ENCODE peak calls at places on chromosomes 1 and 21, in seven cellular contexts. V is CD4-positive, CD25-positive, alpha-beta regulatory T cell; M is AG04450; U is heart left ventricle; F is fibroblast of lung; K is WERI-Rb-1; T is stomach. O is an unnamed sample.

GRCh38 chr1:157969693-157970485 is 23.6 kb upstream of the KIRREL1 start:
- DNase-seq in V (peak), M (peak), U (peak), F (peak), K (peak), T (no peak), O (no peak)

GRCh38 chr21:38869196-38869595 is 63.5 kb downstream of the ETS2 start:
- DNase-seq in V (no peak), M (no peak), U (no peak), F (no peak), K (no peak), T (no peak), O (no peak)

GRCh38 chr21:25607812-25608737 is 794 bp upstream of the MRPL39 start:
- DNase-seq in V (peak), M (peak), U (peak), F (peak), K (peak), T (peak), O (peak)

GRCh38 chr1:172089768-172090510 is 248.6 kb downstream of the DNM3 start:
- DNase-seq in V (peak), M (no peak), U (peak), F (peak), K (peak), T (peak), O (no peak)

GRCh38 chr1:157194739-157195520 is 56.7 kb upstream of the ETV3 start:
- DNase-seq in V (no peak), M (no peak), U (no peak), F (no peak), K (peak), T (no peak), O (no peak)

GRCh38 chr21:46664316-46664995 is 29.0 kb downstream of the PRMT2 start:
- DNase-seq in V (no peak), M (no peak), U (no peak), F (no peak), K (no peak), T (no peak), O (no peak)

GRCh38 chr1:56064705-56065104 is 514.7 kb downstream of the PLPP3 start:
- DNase-seq in V (no peak), M (no peak), U (no peak), F (peak), K (no peak), T (no peak), O (no peak)

GRCh38 chr1:162349635-162350330 is 26.9 kb downstream of the SPATA46 start:
- DNase-seq in V (no peak), M (peak), U (no peak), F (peak), K (no peak), T (no peak), O (no peak)

GRCh38 chr1:234862944-234863515 is 253.1 kb upstream of the IRF2BP2 start:
- DNase-seq in V (no peak), M (no peak), U (peak), F (peak), K (no peak), T (peak), O (peak)

GRCh38 chr1:105664495-105664894 is 1392.0 kb upstream of the PRMT6 start:
- DNase-seq in V (no peak), M (no peak), U (no peak), F (no peak), K (no peak), T (no peak), O (no peak)

GRCh38 chr1:101293461-101294045 is 56.7 kb downstream of the S1PR1 start:
- DNase-seq in V (no peak), M (no peak), U (no peak), F (no peak), K (no peak), T (no peak), O (no peak)

GRCh38 chr1:211258756-211259595 is at the start of gene RCOR3:
- DNase-seq in V (peak), M (peak), U (peak), F (peak), K (peak), T (peak), O (peak)

GRCh38 chr21:28975401-28975800 is 17.3 kb downstream of the LTN1 start:
- DNase-seq in V (no peak), M (no peak), U (no peak), F (peak), K (no peak), T (no peak), O (no peak)

GRCh38 chr1:237124856-237125462 is 83.0 kb downstream of the RYR2 start:
- DNase-seq in V (peak), M (no peak), U (no peak), F (peak), K (peak), T (no peak), O (no peak)

GRCh38 chr1:180231506-180232420 is 1.7 kb downstream of the LHX4 start:
- DNase-seq in V (peak), M (no peak), U (no peak), F (peak), K (peak), T (no peak), O (no peak)

GRCh38 chr1:245969274-245969673 is 537.8 kb downstream of the SMYD3 start:
- DNase-seq in V (no peak), M (peak), U (no peak), F (peak), K (no peak), T (no peak), O (no peak)

GRCh38 chr1:1894354-1895049 is 3.6 kb upstream of the GNB1 start:
- DNase-seq in V (peak), M (no peak), U (peak), F (no peak), K (no peak), T (peak), O (no peak)

GRCh38 chr1:205248793-205249601 is 21.3 kb downstream of the TMCC2 start:
- DNase-seq in V (no peak), M (peak), U (peak), F (peak), K (no peak), T (peak), O (peak)

GRCh38 chr1:89022167-89022959 is at the start of gene GBP3:
- DNase-seq in V (peak), M (peak), U (no peak), F (peak), K (no peak), T (no peak), O (no peak)

GRCh38 chr1:241408170-241408569 is 51.2 kb upstream of the RGS7 start:
- DNase-seq in V (no peak), M (no peak), U (no peak), F (peak), K (no peak), T (no peak), O (no peak)

GRCh38 chr1:45359882-45360513 is 19.8 kb upstream of the MUTYH start:
- DNase-seq in V (peak), M (peak), U (peak), F (peak), K (peak), T (peak), O (peak)

GRCh38 chr1:115671176-115672062 is 29.6 kb downstream of the VANGL1 start:
- DNase-seq in V (no peak), M (no peak), U (no peak), F (peak), K (no peak), T (no peak), O (no peak)

GRCh38 chr1:211870156-211870555 is 39.6 kb upstream of the LPGAT1 start:
- DNase-seq in V (no peak), M (no peak), U (no peak), F (no peak), K (no peak), T (no peak), O (no peak)

GRCh38 chr1:39738622-39739366 is at the start of gene PPIE:
- DNase-seq in V (peak), M (peak), U (peak), F (peak), K (peak), T (peak), O (peak)

GRCh38 chr1:103945774-103946173 is 196.1 kb downstream of the AMY1C start:
- DNase-seq in V (no peak), M (no peak), U (no peak), F (no peak), K (no peak), T (no peak), O (no peak)

GRCh38 chr1:187469836-187470235 is 641.1 kb downstream of the PLA2G4A start:
- DNase-seq in V (no peak), M (no peak), U (no peak), F (no peak), K (no peak), T (no peak), O (no peak)

GRCh38 chr1:2429780-2430591 is 17.6 kb upstream of the PEX10 start:
- DNase-seq in V (peak), M (no peak), U (no peak), F (no peak), K (peak), T (no peak), O (no peak)

GRCh38 chr1:153748903-153749302 is 21.1 kb downstream of the INTS3 start:
- DNase-seq in V (no peak), M (no peak), U (no peak), F (no peak), K (no peak), T (no peak), O (no peak)

GRCh38 chr1:153532769-153533599 is 2.8 kb downstream of the S100A6 start:
- DNase-seq in V (peak), M (peak), U (peak), F (peak), K (peak), T (peak), O (peak)

GRCh38 chr1:20143734-20144565 is 4.8 kb downstream of the PLA2G2F start:
- DNase-seq in V (no peak), M (no peak), U (no peak), F (no peak), K (no peak), T (no peak), O (no peak)

GRCh38 chr1:80066060-80066459 is 1059.5 kb upstream of the ADGRL4 start:
- DNase-seq in V (no peak), M (no peak), U (no peak), F (no peak), K (no peak), T (no peak), O (no peak)

GRCh38 chr1:92291372-92291999 is 7.3 kb downstream of the GLMN start:
- DNase-seq in V (peak), M (peak), U (no peak), F (peak), K (peak), T (no peak), O (peak)

GRCh38 chr1:172287207-172287606 is 133.3 kb upstream of the C1orf105 start:
- DNase-seq in V (no peak), M (no peak), U (peak), F (peak), K (no peak), T (peak), O (peak)

GRCh38 chr1:230125633-230126528 is 58.8 kb downstream of the GALNT2 start:
- DNase-seq in V (no peak), M (no peak), U (no peak), F (no peak), K (no peak), T (no peak), O (no peak)

GRCh38 chr1:32525053-32525452 is 14.2 kb upstream of the ZBTB8A start:
- DNase-seq in V (no peak), M (no peak), U (no peak), F (no peak), K (no peak), T (no peak), O (no peak)

GRCh38 chr1:173302890-173303829 is 96.0 kb upstream of the TNFSF4 start:
- DNase-seq in V (no peak), M (no peak), U (no peak), F (no peak), K (no peak), T (no peak), O (no peak)

GRCh38 chr1:165633624-165634023 is 2.6 kb downstream of the MGST3 start:
- DNase-seq in V (no peak), M (no peak), U (no peak), F (peak), K (no peak), T (no peak), O (no peak)

GRCh38 chr21:36985761-36986594 is 19.5 kb upstream of the HLCS start:
- DNase-seq in V (no peak), M (no peak), U (no peak), F (no peak), K (no peak), T (no peak), O (no peak)

GRCh38 chr1:150895618-150896017 is 8.7 kb downstream of the CTXND2 start:
- DNase-seq in V (no peak), M (no peak), U (no peak), F (peak), K (no peak), T (no peak), O (no peak)

GRCh38 chr1:154957258-154957657 is 1.4 kb upstream of the PBXIP1 start:
- DNase-seq in V (no peak), M (no peak), U (no peak), F (no peak), K (no peak), T (no peak), O (no peak)
- H3K27ac ChIP-seq in V (peak), M (no peak), U (peak), F (peak), K (peak), T (peak), O (peak)

GRCh38 chr1:93638981-93639380 is 42.7 kb downstream of the BCAR3 start:
- DNase-seq in V (no peak), M (no peak), U (no peak), F (no peak), K (no peak), T (no peak), O (no peak)
- H3K27ac ChIP-seq in V (no peak), M (no peak), U (no peak), F (no peak), K (no peak), T (peak), O (peak)

GRCh38 chr1:15720861-15721260 is 15.2 kb upstream of the SLC25A34 start:
- DNase-seq in V (no peak), M (no peak), U (no peak), F (no peak), K (no peak), T (no peak), O (no peak)

GRCh38 chr1:15717418-15718131 is 18.5 kb upstream of the SLC25A34 start:
- DNase-seq in V (no peak), M (no peak), U (no peak), F (peak), K (no peak), T (peak), O (no peak)

GRCh38 chr1:15714438-15715136 is 21.5 kb upstream of the SLC25A34 start:
- DNase-seq in V (no peak), M (peak), U (peak), F (peak), K (no peak), T (no peak), O (peak)

GRCh38 chr1:15719721-15720120 is 16.3 kb upstream of the SLC25A34 start:
- DNase-seq in V (no peak), M (no peak), U (no peak), F (no peak), K (peak), T (no peak), O (no peak)

GRCh38 chr1:15718199-15718601 is 17.9 kb upstream of the SLC25A34 start:
- DNase-seq in V (no peak), M (no peak), U (no peak), F (no peak), K (no peak), T (peak), O (no peak)
- H3K27ac ChIP-seq in V (no peak), M (no peak), U (peak), F (no peak), K (no peak), T (peak), O (no peak)

DNA sequence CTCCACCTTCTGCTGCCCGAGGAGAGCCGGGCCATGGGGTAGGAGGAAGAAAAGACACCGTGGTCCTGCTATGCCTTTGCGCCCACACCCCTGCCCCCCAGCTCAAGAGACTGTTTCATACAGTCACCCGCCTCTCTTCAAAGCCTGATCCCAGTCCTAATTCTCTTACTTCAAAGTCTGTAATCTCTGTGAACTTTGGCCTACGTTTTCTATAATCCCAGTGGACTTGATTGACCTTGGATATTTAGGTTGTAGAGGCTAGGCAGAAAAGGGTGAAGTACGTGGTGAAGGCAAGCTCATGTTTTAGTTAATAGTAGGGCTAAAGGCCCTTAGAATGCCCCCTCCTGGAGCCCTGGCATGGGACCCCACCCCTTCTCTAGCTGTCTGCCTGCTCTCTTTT is 28.4 kb downstream of the VPS13D start:
- DNase-seq in V (no peak), M (no peak), U (no peak), F (no peak), K (peak), T (no peak), O (no peak)
- H3K27ac ChIP-seq in V (no peak), M (no peak), U (no peak), F (no peak), K (no peak), T (no peak), O (no peak)

GRCh38 chr1:6253380-6253779 is 7.5 kb downstream of the GPR153 start:
- DNase-seq in V (no peak), M (no peak), U (no peak), F (no peak), K (no peak), T (no peak), O (no peak)
- H3K27ac ChIP-seq in V (no peak), M (no peak), U (no peak), F (no peak), K (no peak), T (no peak), O (no peak)

DNA sequence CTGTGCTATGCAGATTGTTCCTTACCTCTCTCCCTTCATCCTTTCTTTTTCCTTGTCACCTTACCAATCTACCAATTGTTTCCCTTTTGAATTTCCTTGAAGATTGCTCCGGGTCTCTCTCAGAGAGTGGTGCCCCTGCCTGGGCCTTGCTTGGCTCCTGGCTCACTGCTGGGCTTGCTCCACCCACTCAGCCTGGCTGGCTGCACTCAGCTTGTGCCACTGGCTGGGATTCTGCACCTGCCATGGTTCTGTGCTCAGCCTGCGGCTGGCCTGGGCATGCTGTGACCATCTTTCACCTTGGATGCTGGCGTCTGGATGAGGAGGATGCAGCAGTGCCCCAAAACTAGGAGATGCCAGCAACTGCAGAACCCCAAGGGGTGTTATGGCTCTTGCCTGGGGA is 463.9 kb upstream of the CXADR start:
- DNase-seq in V (no peak), M (no peak), U (no peak), F (no peak), K (no peak), T (no peak), O (no peak)
- H3K27ac ChIP-seq in V (no peak), M (no peak), U (no peak), F (no peak), K (no peak), T (no peak), O (no peak)